ENCODE peak calls at places on chromosomes 2 and 18, in ten cellular contexts. D is astrocyte, Y is IMR-90, H is coronary artery, I is astrocyte of the spinal cord, O is right atrium auricular region, M is H1, Q is stomach, R is GM12865, G is pancreas. Z is an unnamed sample.
A peak's percentile ranks its signal among the peaks of the same experiment; 100 is the strongest.

GRCh38 chr18:57443716-57444115 is 8.5 kb downstream of the ONECUT2 start:
- DNase-seq in I (no peak), R (no peak), Y (no peak), O (no peak), M (no peak), G (no peak), Q (no peak), D (no peak), H (no peak), Z (no peak)

GRCh38 chr18:68177807-68178702 is 536.9 kb downstream of the TMX3 start:
- DNase-seq in O (no peak), G (peak; percentile 19), Q (peak; percentile 25), D (peak; percentile 99), H (no peak), Y (peak; percentile 99), R (no peak), I (peak; percentile 98), M (no peak), Z (no peak)

GRCh38 chr2:230680463-230681195 is 32.0 kb upstream of the CAB39 start:
- DNase-seq in Q (no peak), H (no peak), R (no peak), I (no peak), G (no peak), Y (peak; percentile 86), O (no peak), M (no peak), D (peak; percentile 53), Z (no peak)

GRCh38 chr18:7897119-7897518 is 330.0 kb downstream of the PTPRM start:
- DNase-seq in I (no peak), R (no peak), M (no peak), D (no peak), H (no peak), Y (no peak), G (no peak), Q (no peak), O (no peak), Z (no peak)

GRCh38 chr2:138948070-138948539 is 167.9 kb upstream of the NXPH2 start:
- DNase-seq in Q (no peak), M (no peak), H (no peak), G (no peak), Y (peak; percentile 33), O (peak; percentile 62), D (peak; percentile 99), I (peak; percentile 99), R (peak; percentile 48), Z (no peak)

GRCh38 chr2:42568431-42569115 is at the start of gene MTA3:
- DNase-seq in O (no peak), R (peak; percentile 64), G (peak; percentile 65), H (peak; percentile 76), M (peak; percentile 84), D (no peak), Y (no peak), Q (peak; percentile 71), I (peak; percentile 49), Z (peak; percentile 30)

GRCh38 chr2:25254961-25255360 is 86.6 kb upstream of the POMC start:
- DNase-seq in D (no peak), H (no peak), I (no peak), Q (no peak), Y (no peak), G (no peak), M (no peak), O (no peak), R (no peak), Z (no peak)

GRCh38 chr2:9668686-9669338 is 38.0 kb upstream of the YWHAQ start:
- DNase-seq in H (no peak), M (no peak), G (no peak), Q (peak; percentile 29), R (no peak), Y (peak; percentile 57), D (no peak), I (peak; percentile 52), O (no peak), Z (no peak)

GRCh38 chr2:3927031-3927430 is 223.7 kb downstream of the DCDC2C start:
- DNase-seq in R (no peak), Q (no peak), Y (no peak), H (no peak), G (no peak), M (no peak), D (no peak), I (no peak), O (no peak), Z (no peak)

GRCh38 chr2:102505290-102505689 is 32.3 kb downstream of the SLC9A4 start:
- DNase-seq in G (no peak), O (no peak), R (no peak), M (no peak), H (no peak), I (no peak), Q (peak; percentile 74), Y (no peak), D (no peak), Z (peak; percentile 85)

GRCh38 chr2:95345415-95346235 is 48.5 kb downstream of the KCNIP3 start:
- DNase-seq in I (peak; percentile 83), O (peak; percentile 79), G (peak; percentile 73), R (peak; percentile 61), M (peak; percentile 94), D (peak; percentile 64), Q (peak; percentile 87), H (peak; percentile 87), Y (peak; percentile 73), Z (peak; percentile 96)

GRCh38 chr2:121297217-121297830 is 12.3 kb upstream of the TFCP2L1 start:
- DNase-seq in Q (peak; percentile 49), O (no peak), R (peak; percentile 17), H (peak; percentile 31), M (no peak), G (no peak), I (peak; percentile 25), Y (peak; percentile 17), D (peak; percentile 2), Z (peak; percentile 50)

GRCh38 chr2:102119255-102119654 is 23.3 kb upstream of the IL1R1 start:
- DNase-seq in Q (no peak), M (no peak), Y (no peak), R (no peak), H (no peak), G (no peak), D (no peak), I (no peak), O (no peak), Z (no peak)

GRCh38 chr2:236753611-236754010 is 184.0 kb downstream of the ACKR3 start:
- DNase-seq in D (no peak), M (no peak), G (no peak), Q (no peak), I (no peak), H (no peak), Y (no peak), O (no peak), R (no peak), Z (no peak)

DNA sequence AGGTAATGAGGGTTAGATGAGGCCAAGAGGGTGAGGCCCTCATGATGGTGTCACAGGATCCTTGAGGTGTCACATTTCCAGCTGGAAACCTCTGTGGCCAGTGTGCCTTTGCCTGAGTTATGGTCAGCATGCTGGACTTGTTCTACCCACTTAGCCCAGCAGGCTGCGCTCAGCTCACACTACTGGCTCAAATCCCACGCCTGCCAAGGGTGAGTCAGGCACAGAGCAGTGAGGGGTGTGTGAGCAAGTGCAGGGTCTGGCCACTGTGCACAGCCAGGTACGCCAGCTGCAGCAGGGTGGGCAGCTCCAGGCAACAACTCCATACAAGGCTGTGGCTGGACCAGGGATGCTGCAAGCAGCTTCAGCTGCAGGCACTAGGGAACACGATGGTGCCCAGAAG is 616.6 kb upstream of the FSHR start:
- DNase-seq in Q (peak; percentile 66), Y (no peak), I (peak; percentile 9), H (no peak), O (no peak), M (peak; percentile 87), D (peak; percentile 5), G (peak; percentile 45), R (peak; percentile 54), Z (no peak)
- TF ChIP-seq CTCF in Q (no peak), Y (no peak), I (peak; percentile 49), H (no peak), O (peak; percentile 57), M (peak; percentile 97), D (peak; percentile 36), G (peak; percentile 33), R (peak; percentile 50), Z (no peak)

GRCh38 chr2:46557788-46558187 is 78.4 kb downstream of the TMEM247 start:
- DNase-seq in Q (no peak), H (no peak), Y (no peak), G (no peak), O (no peak), M (no peak), D (no peak), R (peak; percentile 51), I (no peak), Z (no peak)

GRCh38 chr2:46555646-46556205 is 76.4 kb downstream of the TMEM247 start:
- DNase-seq in R (no peak), D (no peak), O (no peak), Y (no peak), I (no peak), Q (no peak), G (no peak), H (peak; percentile 50), M (peak; percentile 47), Z (no peak)

GRCh38 chr2:46552528-46552927 is 73.2 kb downstream of the TMEM247 start:
- DNase-seq in Q (no peak), O (no peak), R (no peak), H (peak; percentile 64), I (no peak), D (no peak), M (no peak), G (no peak), Y (no peak), Z (no peak)

GRCh38 chr2:46554381-46554780 is 75.0 kb downstream of the TMEM247 start:
- DNase-seq in G (no peak), O (peak; percentile 90), Y (no peak), R (no peak), H (peak; percentile 76), M (no peak), D (no peak), I (no peak), Q (no peak), Z (no peak)

GRCh38 chr2:46555011-46555410 is 75.6 kb downstream of the TMEM247 start:
- DNase-seq in M (peak; percentile 74), O (no peak), R (no peak), Y (no peak), H (peak; percentile 68), I (no peak), G (no peak), Q (no peak), D (no peak), Z (peak; percentile 9)
- H3K4me3 ChIP-seq in M (no peak overlapping the region), O (no peak overlapping the region), R (no peak overlapping the region), Y (no peak overlapping the region), H (no peak overlapping the region), I (no peak overlapping the region), G (no peak overlapping the region), Q (no peak overlapping the region), D (no peak overlapping the region), Z (no peak overlapping the region)

GRCh38 chr2:201839727-201840126 is 33.4 kb downstream of the CDK15 start:
- DNase-seq in R (no peak), H (no peak), O (no peak), M (no peak), D (no peak), I (no peak), G (no peak), Y (peak; percentile 53), Q (no peak), Z (no peak)
- TF ChIP-seq CTCF in R (no peak), H (no peak), O (no peak), M (no peak), D (no peak), I (no peak), G (no peak), Y (no peak), Q (no peak), Z (no peak)

GRCh38 chr2:163953390-163953907 is 217.6 kb upstream of the FIGN start:
- DNase-seq in Y (no peak), I (no peak), G (no peak), O (no peak), H (no peak), D (no peak), R (no peak), M (no peak), Q (no peak), Z (no peak)

GRCh38 chr2:163951312-163951711 is 215.5 kb upstream of the FIGN start:
- DNase-seq in I (no peak), Y (no peak), H (no peak), R (no peak), O (no peak), M (no peak), D (no peak), G (no peak), Q (no peak), Z (no peak)
- H3K4me3 ChIP-seq in I (no peak overlapping the region), Y (no peak overlapping the region), H (no peak overlapping the region), R (no peak overlapping the region), O (no peak overlapping the region), M (no peak overlapping the region), D (no peak overlapping the region), G (no peak overlapping the region), Q (no peak overlapping the region), Z (no peak overlapping the region)